ENCODE peak calls at places on chromosomes 3 and 15, in four cellular contexts. A is spleen, M is tibial nerve, S is Peyer's patch. N is an unnamed sample.

GRCh38 chr3:20668411-20668810 is 482.4 kb upstream of the SGO1 start:
- DNase-seq in S (no peak), A (no peak), M (no peak), N (no peak)

GRCh38 chr15:35491999-35492398 is 54.0 kb downstream of the DPH6 start:
- DNase-seq in S (no peak), A (no peak), M (no peak), N (no peak)

GRCh38 chr3:127639173-127640030 is 10.4 kb downstream of the PODXL2 start:
- DNase-seq in M (no peak), A (no peak), S (no peak), N (no peak)

GRCh38 chr15:85730001-85730820 is 64.5 kb downstream of the KLHL25 start:
- DNase-seq in A (no peak), S (no peak), M (no peak), N (no peak)

GRCh38 chr3:186821429-186822367 is 15.4 kb upstream of the RFC4 start:
- DNase-seq in M (no peak), S (no peak), A (no peak), N (no peak)

GRCh38 chr15:59174846-59175831 is 31.5 kb upstream of the LDHAL6B start:
- DNase-seq in M (peak; percentile 28), S (peak; percentile 65), A (no peak), N (peak; percentile 56)

GRCh38 chr3:44072601-44073540 is 168.8 kb upstream of the TOPAZ1 start:
- DNase-seq in M (no peak), A (no peak), S (no peak), N (no peak)

GRCh38 chr3:62956411-62956810 is 81.2 kb upstream of the CADPS start:
- DNase-seq in M (no peak), S (no peak), A (no peak), N (no peak)

GRCh38 chr3:158569717-158570244 is 1.2 kb upstream of the MLF1 start:
- DNase-seq in A (peak; percentile 62), S (no peak), M (no peak), N (peak; percentile 70)

GRCh38 chr3:68893600-68894239 is 38.6 kb downstream of the TAFA4 start:
- DNase-seq in M (no peak), A (no peak), S (no peak), N (no peak)

GRCh38 chr15:69080203-69080957 is 65.9 kb downstream of the NOX5 start:
- DNase-seq in S (no peak), M (no peak), A (no peak), N (no peak)

GRCh38 chr3:21624514-21624913 is 126.5 kb downstream of the ZNF385D start:
- DNase-seq in M (no peak), A (no peak), S (no peak), N (no peak)

GRCh38 chr3:184491011-184491576 is 70.5 kb upstream of the EPHB3 start:
- DNase-seq in S (no peak), A (no peak), M (no peak), N (no peak)

GRCh38 chr15:39506146-39506545 is 74.7 kb upstream of the THBS1 start:
- DNase-seq in S (no peak), A (no peak), M (no peak), N (no peak)

GRCh38 chr3:128226794-128227399 is 73.6 kb downstream of the EEFSEC start:
- DNase-seq in S (no peak), A (no peak), M (no peak), N (peak; percentile 61)

GRCh38 chr3:157914882-157915281 is 191.3 kb downstream of the SHOX2 start:
- DNase-seq in M (no peak), A (no peak), S (no peak), N (no peak)

GRCh38 chr15:31261266-31262142 is 65.1 kb upstream of the KLF13 start:
- DNase-seq in M (no peak), A (peak; percentile 70), S (peak; percentile 49), N (peak; percentile 47)

GRCh38 chr3:41200669-41201021 is 1.3 kb downstream of the CTNNB1 start:
- DNase-seq in S (no peak), A (no peak), M (no peak), N (no peak)

GRCh38 chr3:119630562-119631329 is 29.6 kb downstream of the POPDC2 start:
- DNase-seq in S (no peak), A (no peak), M (no peak), N (peak; percentile 50)

GRCh38 chr3:184145120-184145524 is 10.0 kb downstream of the EIF2B5 start:
- DNase-seq in A (peak; percentile 68), S (peak; percentile 61), M (no peak), N (no peak)

GRCh38 chr3:38311941-38312340 is 29.8 kb downstream of the SLC22A14 start:
- DNase-seq in S (no peak), M (no peak), A (no peak), N (no peak)

GRCh38 chr3:20574746-20575145 is 388.7 kb upstream of the SGO1 start:
- DNase-seq in A (no peak), S (no peak), M (no peak), N (no peak)

GRCh38 chr3:21573291-21573690 is 177.7 kb downstream of the ZNF385D start:
- DNase-seq in M (no peak), S (no peak), A (no peak), N (no peak)

GRCh38 chr15:88115529-88116152 is 140.9 kb downstream of the NTRK3 start:
- DNase-seq in A (no peak), M (no peak), S (no peak), N (no peak)

GRCh38 chr3:151971814-151972579 is 98.6 kb downstream of the SUCNR1 start:
- DNase-seq in M (no peak), A (no peak), S (no peak), N (no peak)

GRCh38 chr3:123297627-123297899 is 95.8 kb downstream of the SEC22A start:
- DNase-seq in M (no peak), S (no peak), A (peak; percentile 70), N (no peak)

GRCh38 chr3:152323834-152324233 is 55.1 kb downstream of the MBNL1 start:
- DNase-seq in A (no peak), S (no peak), M (no peak), N (no peak)

GRCh38 chr3:109924196-109924595 is 586.9 kb upstream of the DPPA4 start:
- DNase-seq in A (no peak), S (no peak), M (no peak), N (no peak)

GRCh38 chr3:161264771-161265343 is 43.7 kb downstream of the NMD3 start:
- DNase-seq in S (no peak), A (no peak), M (no peak), N (no peak)

GRCh38 chr3:14627815-14628214 is 23.7 kb upstream of the CCDC174 start:
- DNase-seq in S (no peak), M (no peak), A (no peak), N (no peak)

GRCh38 chr3:172752651-172753050 is 2.1 kb downstream of the ECT2 start:
- DNase-seq in M (no peak), A (no peak), S (no peak), N (no peak)
- H3K4me3 ChIP-seq in M (no peak overlapping the region), A (no peak overlapping the region), S (no peak overlapping the region), N (no peak overlapping the region)

DNA sequence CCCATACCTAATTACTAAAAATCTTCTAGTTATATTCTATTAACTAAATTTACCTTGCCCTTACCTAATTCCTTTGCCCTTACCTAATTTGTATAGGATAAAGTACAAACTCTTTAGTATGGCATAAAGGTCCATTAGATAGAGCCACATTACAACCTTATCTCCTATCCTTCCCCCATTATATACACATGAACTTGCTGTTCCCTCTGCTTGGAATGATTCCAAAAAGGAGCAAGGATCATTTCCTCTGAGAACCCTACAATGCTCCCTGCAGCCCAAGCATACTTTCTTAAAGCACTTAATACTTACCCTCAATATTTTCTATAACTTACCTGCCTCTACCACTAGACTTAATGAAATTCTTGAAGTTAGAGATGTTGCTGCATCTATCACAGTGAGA is 119.0 kb upstream of the CCDC54 start:
- DNase-seq in S (no peak), M (no peak), A (no peak), N (no peak)
- H3K27ac ChIP-seq in S (no peak overlapping the region), M (no peak overlapping the region), A (no peak overlapping the region), N (no peak overlapping the region)

GRCh38 chr15:78880828-78881227 is 8.1 kb downstream of the MORF4L1 start:
- DNase-seq in M (no peak), A (no peak), S (no peak), N (no peak)
- H3K4me1 ChIP-seq in M (no peaks in the 10 kb centered on the region), A (peaks cover 85% of the 10 kb centered on the region), S (peaks cover 5% of the 10 kb centered on the region), N (peaks cover 63% of the 10 kb centered on the region)

GRCh38 chr15:81278306-81279029 is 45.5 kb downstream of the STARD5 start:
- DNase-seq in M (no peak), S (no peak), A (no peak), N (no peak)
- H3K4me3 ChIP-seq in M (no peak overlapping the region), S (no peak overlapping the region), A (no peak overlapping the region), N (no peak overlapping the region)

GRCh38 chr3:149603126-149604074 is 54.4 kb downstream of the WWTR1 start:
- DNase-seq in A (no peak), M (no peak), S (no peak), N (no peak)

GRCh38 chr3:149604125-149604851 is 53.5 kb downstream of the WWTR1 start:
- DNase-seq in M (no peak), A (no peak), S (no peak), N (no peak)

GRCh38 chr3:149599236-149599635 is 58.6 kb downstream of the WWTR1 start:
- DNase-seq in M (peak; percentile 30), A (no peak), S (no peak), N (no peak)

GRCh38 chr3:149596136-149596770 is 61.6 kb downstream of the WWTR1 start:
- DNase-seq in S (no peak), M (no peak), A (no peak), N (no peak)

DNA sequence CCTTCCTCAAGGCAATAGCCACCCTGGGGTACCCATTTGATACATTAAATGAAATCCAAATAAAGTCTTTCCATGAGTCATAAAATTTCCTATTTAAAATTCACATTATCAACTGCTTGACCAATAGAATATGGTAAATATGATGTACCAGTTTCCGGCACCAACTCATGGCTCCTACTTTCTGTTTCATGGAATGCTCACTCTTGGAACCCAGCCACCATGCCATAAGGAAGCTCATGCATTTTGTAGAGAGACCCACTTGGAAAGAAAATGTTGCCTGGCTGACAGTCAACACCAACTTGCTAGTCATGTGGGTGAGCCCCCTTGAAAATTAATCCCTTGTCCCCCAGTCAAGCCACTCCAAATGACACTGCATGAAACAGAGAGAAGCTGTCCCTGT is 57.2 kb downstream of the WWTR1 start:
- DNase-seq in S (no peak), A (no peak), M (no peak), N (no peak)
- H3K27ac ChIP-seq in S (no peak overlapping the region), A (no peak overlapping the region), M (peak overlapping the region; percentile 9), N (no peak overlapping the region)

GRCh38 chr3:61869378-61869777 is 308.0 kb downstream of the PTPRG start:
- DNase-seq in A (no peak), S (no peak), M (no peak), N (no peak)
- H3K4me1 ChIP-seq in A (no peaks in the 10 kb centered on the region), S (no peaks in the 10 kb centered on the region), M (no peaks in the 10 kb centered on the region), N (peaks cover 34% of the 10 kb centered on the region)

N was measured in psoas muscle.